ENCODE peak calls at places on chromosomes 12 and 14, in nine cellular contexts. O is ovary, R is fibroblast of pulmonary artery, I is bronchial epithelial cell, F is NB4, K is uterus, U is GM12878, D is transverse colon, S is A549. T is an unnamed sample.

GRCh38 chr12:53300187-53300586 is 692 bp downstream of the MYG1 start:
- DNase-seq in F (peak), R (peak), D (no peak), S (peak), I (no peak), O (no peak), U (no peak), K (no peak), T (no peak)

GRCh38 chr14:67814826-67815225 is 1.6 kb downstream of the ZFYVE26 start:
- DNase-seq in O (no peak), K (no peak), S (no peak), I (no peak), F (no peak), D (no peak), R (no peak), U (no peak), T (no peak)

GRCh38 chr12:71876400-71876799 is 36.8 kb downstream of the TBC1D15 start:
- DNase-seq in R (no peak), F (no peak), O (peak), U (no peak), I (no peak), D (no peak), K (no peak), S (no peak), T (no peak)

GRCh38 chr14:37147310-37147875 is 25.0 kb downstream of the SLC25A21 start:
- DNase-seq in I (no peak), D (no peak), O (no peak), F (peak), S (no peak), R (no peak), U (no peak), K (no peak), T (no peak)

GRCh38 chr14:25011095-25011494 is 38.9 kb downstream of the STXBP6 start:
- DNase-seq in R (no peak), O (no peak), D (no peak), S (no peak), U (no peak), I (no peak), F (no peak), K (no peak), T (no peak)

GRCh38 chr14:75648066-75648838 is 12.4 kb downstream of the ERG28 start:
- DNase-seq in K (no peak), U (no peak), I (peak), S (peak), F (no peak), R (peak), D (no peak), O (peak), T (peak)

GRCh38 chr14:106228541-106229158 is 702.3 kb downstream of the TMEM121 start:
- DNase-seq in K (no peak), S (no peak), O (no peak), U (no peak), I (no peak), R (no peak), D (no peak), F (no peak), T (no peak)

GRCh38 chr14:92586001-92586947 is 72.7 kb downstream of the RIN3 start:
- DNase-seq in S (no peak), R (peak), U (peak), F (peak), D (no peak), I (no peak), K (peak), O (no peak), T (peak)

GRCh38 chr14:73232984-73233383 is 4.3 kb upstream of the PAPLN start:
- DNase-seq in O (no peak), S (no peak), D (no peak), R (peak), F (no peak), K (no peak), U (no peak), I (no peak), T (no peak)

GRCh38 chr12:92226961-92227360 is 81.3 kb upstream of the BTG1 start:
- DNase-seq in I (peak), R (no peak), D (no peak), F (no peak), K (no peak), O (no peak), S (no peak), U (no peak), T (no peak)

GRCh38 chr14:56195727-56196126 is 77.5 kb downstream of the PELI2 start:
- DNase-seq in R (no peak), O (no peak), F (peak), I (no peak), U (peak), K (no peak), D (peak), S (no peak), T (no peak)

GRCh38 chr14:42715316-42715715 is 1108.6 kb downstream of the LRFN5 start:
- DNase-seq in K (no peak), S (no peak), R (peak), D (no peak), F (no peak), U (no peak), O (no peak), I (peak), T (no peak)

GRCh38 chr12:25840678-25841077 is 117.8 kb upstream of the RASSF8 start:
- DNase-seq in R (peak), K (no peak), F (no peak), I (no peak), S (no peak), U (no peak), O (no peak), D (no peak), T (no peak)

GRCh38 chr12:75578546-75578945 is 67.1 kb upstream of the KRR1 start:
- DNase-seq in D (no peak), I (no peak), F (no peak), S (no peak), O (no peak), U (no peak), K (no peak), R (no peak), T (no peak)

GRCh38 chr12:112904571-112904970 is 2.2 kb upstream of the OAS1 start:
- DNase-seq in U (no peak), F (no peak), R (peak), S (peak), O (no peak), D (no peak), I (no peak), K (no peak), T (no peak)

GRCh38 chr14:20798318-20798717 is 4.3 kb downstream of the RNASE1 start:
- DNase-seq in D (no peak), I (no peak), K (no peak), O (no peak), U (no peak), R (no peak), F (no peak), S (no peak), T (no peak)

GRCh38 chr12:105561981-105562726 is 231.7 kb downstream of the C12orf75 start:
- DNase-seq in K (peak), F (no peak), S (peak), U (no peak), D (peak), I (peak), R (peak), O (peak), T (no peak)

GRCh38 chr12:49796606-49797451 is 31.4 kb downstream of the NCKAP5L start:
- DNase-seq in U (no peak), K (no peak), O (no peak), R (no peak), I (no peak), D (no peak), S (no peak), F (no peak), T (no peak)

GRCh38 chr12:74170645-74171477 is 366.8 kb upstream of the ATXN7L3B start:
- DNase-seq in S (no peak), O (no peak), U (no peak), D (no peak), I (no peak), F (no peak), K (no peak), R (no peak), T (no peak)

GRCh38 chr12:3300833-3301401 is 190.1 kb upstream of the PRMT8 start:
- DNase-seq in D (no peak), U (no peak), S (no peak), K (no peak), R (no peak), F (no peak), O (no peak), I (no peak), T (no peak)

GRCh38 chr14:101878222-101879211 is 85.9 kb upstream of the DYNC1H1 start:
- DNase-seq in S (no peak), K (no peak), R (no peak), U (no peak), O (no peak), F (peak), D (peak), I (no peak), T (no peak)

GRCh38 chr12:69935651-69936100 is 110.6 kb downstream of the MYRFL start:
- DNase-seq in R (no peak), O (no peak), I (no peak), U (no peak), S (no peak), D (no peak), F (no peak), K (no peak), T (no peak)

GRCh38 chr12:82688035-82688501 is 1.4 kb downstream of the TMTC2 start:
- DNase-seq in I (peak), D (no peak), R (peak), S (peak), F (peak), K (no peak), O (no peak), U (no peak), T (no peak)

GRCh38 chr12:109421355-109422087 is 55.6 kb downstream of the KCTD10 start:
- DNase-seq in K (no peak), S (no peak), U (no peak), R (no peak), F (no peak), O (no peak), D (no peak), I (no peak), T (no peak)
- H3K4me3 ChIP-seq in K (no peak), S (no peak), U (no peak), R (no peak), F (no peak), O (no peak), D (no peak), I (no peak), T (no peak)

GRCh38 chr12:1929985-1930815 is 11.7 kb upstream of the CACNA2D4 start:
- DNase-seq in S (no peak), D (no peak), F (peak), I (no peak), K (peak), O (peak), U (no peak), R (no peak), T (no peak)

GRCh38 chr12:1931642-1932041 is 13.2 kb upstream of the CACNA2D4 start:
- DNase-seq in I (no peak), D (no peak), K (no peak), U (no peak), F (no peak), R (no peak), O (no peak), S (no peak), T (no peak)

GRCh38 chr12:1932264-1932777 is 13.9 kb upstream of the CACNA2D4 start:
- DNase-seq in K (peak), F (peak), S (no peak), U (no peak), I (no peak), D (peak), O (peak), R (no peak), T (peak)

GRCh38 chr12:1929241-1929984 is 11.0 kb upstream of the CACNA2D4 start:
- DNase-seq in K (peak), S (no peak), R (no peak), F (peak), I (no peak), D (no peak), O (no peak), U (no peak), T (no peak)

GRCh38 chr12:1930816-1931597 is 12.6 kb upstream of the CACNA2D4 start:
- DNase-seq in F (no peak), I (no peak), S (no peak), D (no peak), O (peak), R (no peak), K (peak), U (no peak), T (no peak)
- H3K4me3 ChIP-seq in F (no peak), I (no peak), S (no peak), D (no peak), O (no peak), R (no peak), K (no peak), U (no peak), T (no peak)

DNA sequence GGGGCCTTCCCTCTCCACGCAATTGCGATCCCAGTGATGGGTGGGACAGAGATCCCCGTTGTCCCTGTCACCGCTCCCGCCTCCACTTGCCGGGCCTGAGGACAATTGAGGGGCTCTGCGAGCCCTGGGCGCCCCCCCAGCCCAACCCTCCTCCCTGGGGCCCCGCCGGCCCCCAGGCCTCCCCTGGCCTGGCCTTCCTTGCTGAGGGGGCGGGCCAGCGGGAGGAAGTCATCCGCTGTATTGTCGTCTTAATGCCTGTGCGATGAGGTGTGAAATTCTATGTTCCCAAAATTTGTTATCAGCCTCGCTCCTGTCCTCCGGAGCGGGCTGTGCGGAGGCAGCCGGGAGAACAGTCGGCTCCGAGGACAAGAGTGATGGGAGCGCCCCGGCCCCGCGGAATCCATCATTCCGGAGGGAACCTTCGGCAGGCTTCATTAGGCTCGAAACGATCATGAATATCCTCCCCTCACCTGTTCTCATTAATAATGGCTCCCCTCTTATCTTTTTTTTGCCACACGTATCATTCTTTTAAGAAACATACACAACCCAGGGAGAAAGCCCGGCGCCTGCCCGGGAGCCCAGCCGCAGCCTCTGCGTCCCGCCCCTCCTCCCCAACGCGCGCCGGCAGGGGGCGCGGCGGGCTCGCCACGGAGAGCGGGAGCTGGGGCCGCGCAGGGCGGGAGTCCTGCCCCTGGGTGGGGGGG is 17.3 kb upstream of the DLK1 start:
- DNase-seq in R (peak), K (peak), U (no peak), D (no peak), S (no peak), O (peak), F (no peak), I (no peak), T (no peak)
- H3K4me3 ChIP-seq in R (peak), K (no peak), U (no peak), D (no peak), S (no peak), O (no peak), F (no peak), I (no peak), T (no peak)

DNA sequence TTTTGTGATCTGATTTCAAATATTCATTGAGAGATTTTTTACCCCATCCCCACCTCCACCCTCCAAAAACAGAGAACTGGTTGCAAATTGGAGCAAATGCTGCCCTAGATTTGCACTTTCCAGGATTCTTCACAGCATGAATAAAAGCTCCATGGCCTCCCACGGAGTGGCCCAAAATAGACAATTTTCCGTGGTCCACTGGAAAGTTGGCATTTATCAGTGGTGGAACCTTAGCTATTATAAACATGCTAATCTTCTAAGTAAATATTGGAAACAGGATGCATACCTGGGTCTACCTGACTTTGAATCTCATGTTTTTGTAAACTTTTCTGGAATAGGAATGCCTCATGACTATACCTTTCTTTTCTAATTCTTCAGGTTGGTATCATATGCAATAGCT is 123.9 kb downstream of the SLC16A7 start:
- DNase-seq in F (no peak), K (no peak), R (no peak), I (no peak), D (no peak), O (no peak), U (no peak), S (no peak), T (no peak)
- H3K4me3 ChIP-seq in F (no peak), K (no peak), R (no peak), I (no peak), D (no peak), O (no peak), U (no peak), S (no peak), T (no peak)

GRCh38 chr14:35807131-35807961 is 1.7 kb downstream of the RALGAPA1 start:
- DNase-seq in R (no peak), I (no peak), K (no peak), U (no peak), S (no peak), F (no peak), D (no peak), O (no peak), T (no peak)

GRCh38 chr14:35809597-35809996 is 502 bp upstream of the RALGAPA1 start:
- DNase-seq in R (no peak), O (no peak), U (no peak), D (no peak), I (no peak), K (no peak), S (no peak), F (no peak), T (no peak)

GRCh38 chr14:35810963-35811362 is 1.9 kb upstream of the RALGAPA1 start:
- DNase-seq in S (no peak), U (no peak), F (no peak), I (no peak), O (no peak), D (no peak), R (no peak), K (no peak), T (no peak)

GRCh38 chr14:35808076-35808657 is 928 bp downstream of the RALGAPA1 start:
- DNase-seq in K (no peak), I (peak), O (no peak), R (no peak), S (peak), F (peak), D (peak), U (no peak), T (no peak)

GRCh38 chr14:35806006-35806907 is 2.8 kb downstream of the RALGAPA1 start:
- DNase-seq in S (no peak), R (no peak), I (no peak), D (no peak), F (no peak), U (no peak), K (no peak), O (no peak), T (peak)
- H3K4me3 ChIP-seq in S (no peak), R (no peak), I (no peak), D (no peak), F (no peak), U (no peak), K (no peak), O (no peak), T (no peak)

GRCh38 chr12:48000878-48001321 is 3.4 kb downstream of the COL2A1 start:
- DNase-seq in O (no peak), U (no peak), F (peak), I (peak), D (no peak), K (no peak), S (peak), R (peak), T (no peak)
- H3K4me3 ChIP-seq in O (peak), U (no peak), F (no peak), I (peak), D (peak), K (peak), S (peak), R (peak), T (peak)